ENCODE peak calls at places on chromosomes 13 and 19, in ten cellular contexts. I is GM23338, K is pancreas, M is adrenal gland, R is lung, N is right atrium auricular region, P is AG04450, S is brain microvascular endothelial cell, F is fibroblast of lung, O is A549. B is an unnamed sample.

GRCh38 chr13:75744127-75744526 is 108.0 kb downstream of the LMO7 start:
- DNase-seq in K (no peak), P (no peak), M (no peak), N (no peak), S (no peak), F (no peak), I (no peak), O (no peak), R (no peak), B (no peak)

GRCh38 chr13:41054212-41054877 is 7.0 kb upstream of the WBP4 start:
- DNase-seq in K (no peak), N (no peak), I (peak), O (peak), M (peak), P (no peak), F (peak), S (peak), R (no peak), B (no peak)

GRCh38 chr13:31598990-31599389 is 140.3 kb upstream of the RXFP2 start:
- DNase-seq in O (no peak), F (no peak), K (no peak), N (no peak), I (no peak), P (no peak), M (no peak), R (no peak), S (no peak), B (no peak)

GRCh38 chr13:49776871-49777270 is 15.6 kb downstream of the KPNA3 start:
- DNase-seq in O (no peak), P (no peak), M (no peak), K (no peak), F (no peak), I (no peak), S (no peak), N (no peak), R (no peak), B (no peak)

GRCh38 chr19:35995655-35995993 is 636 bp downstream of the SDHAF1 start:
- DNase-seq in K (peak), N (no peak), M (peak), I (peak), S (no peak), F (peak), O (peak), R (peak), P (no peak), B (no peak)

GRCh38 chr19:7515091-7515470 is 822 bp upstream of the ZNF358 start:
- DNase-seq in R (no peak), I (no peak), K (no peak), F (peak), M (no peak), O (no peak), S (no peak), P (no peak), N (peak), B (no peak)

GRCh38 chr19:29858621-29859020 is 46.8 kb downstream of the CCNE1 start:
- DNase-seq in R (no peak), K (no peak), N (no peak), P (no peak), O (no peak), I (peak), M (no peak), F (no peak), S (no peak), B (no peak)

GRCh38 chr19:13861714-13862531 is 15.0 kb upstream of the NANOS3 start:
- DNase-seq in O (peak), K (peak), P (peak), M (peak), N (peak), R (peak), I (peak), S (peak), F (peak), B (peak)

GRCh38 chr13:89315287-89315686 is 1644.1 kb downstream of the SLITRK5 start:
- DNase-seq in R (no peak), I (no peak), F (peak), O (no peak), K (no peak), N (no peak), S (no peak), P (no peak), M (no peak), B (no peak)

GRCh38 chr13:34294483-34295129 is 476.7 kb downstream of the RFC3 start:
- DNase-seq in M (no peak), S (no peak), I (no peak), R (no peak), N (no peak), O (peak), F (peak), K (no peak), P (no peak), B (no peak)

GRCh38 chr13:31421756-31422155 is 222.0 kb downstream of the B3GLCT start:
- DNase-seq in N (no peak), P (no peak), I (no peak), S (no peak), O (no peak), R (no peak), M (no peak), K (no peak), F (no peak), B (no peak)

GRCh38 chr19:1254081-1254527 is 5.7 kb downstream of the MIDN start:
- DNase-seq in K (peak), F (no peak), O (no peak), I (no peak), S (no peak), N (no peak), R (no peak), M (peak), P (no peak), B (no peak)

GRCh38 chr13:38202730-38203129 is 146.9 kb upstream of the UFM1 start:
- DNase-seq in F (no peak), S (no peak), M (no peak), P (no peak), R (no peak), K (no peak), N (no peak), I (no peak), O (no peak), B (no peak)

GRCh38 chr13:52851153-52851962 is 2.9 kb upstream of the PCDH8 start:
- DNase-seq in S (no peak), M (peak), P (no peak), I (peak), R (peak), F (peak), K (no peak), O (no peak), N (no peak), B (no peak)

GRCh38 chr13:106036870-106037269 is 498.6 kb downstream of the EFNB2 start:
- DNase-seq in I (peak), S (no peak), R (no peak), O (peak), P (no peak), K (no peak), N (no peak), F (no peak), M (no peak), B (no peak)

GRCh38 chr13:102195566-102196462 is 206.0 kb downstream of the FGF14 start:
- DNase-seq in N (no peak), M (no peak), F (peak), O (no peak), R (no peak), I (no peak), K (no peak), P (no peak), S (no peak), B (no peak)

GRCh38 chr13:43042410-43042921 is 19.1 kb downstream of the DNAJC15 start:
- DNase-seq in S (no peak), F (no peak), K (no peak), M (no peak), N (no peak), I (no peak), P (no peak), R (no peak), O (no peak), B (no peak)

GRCh38 chr13:28611654-28612131 is 47.2 kb upstream of the POMP start:
- DNase-seq in I (no peak), R (no peak), O (no peak), P (no peak), F (no peak), M (no peak), N (no peak), S (peak), K (no peak), B (no peak)

GRCh38 chr19:7224205-7224833 is 69.9 kb downstream of the INSR start:
- DNase-seq in N (peak), M (peak), P (no peak), O (no peak), S (no peak), F (peak), K (peak), I (no peak), R (peak), B (no peak)

GRCh38 chr19:19110410-19111137 is 27.7 kb downstream of the TMEM161A start:
- DNase-seq in P (no peak), I (peak), R (no peak), S (peak), O (peak), M (no peak), K (no peak), F (no peak), N (no peak), B (no peak)

GRCh38 chr13:31815361-31816144 is 76.2 kb downstream of the RXFP2 start:
- DNase-seq in P (no peak), R (no peak), M (no peak), I (no peak), F (no peak), O (no peak), K (no peak), N (no peak), S (no peak), B (no peak)

GRCh38 chr13:51584731-51585191 is 499 bp downstream of the WDFY2 start:
- DNase-seq in F (peak), M (peak), K (peak), S (peak), O (peak), R (peak), P (no peak), I (peak), N (peak), B (no peak)

GRCh38 chr13:51581148-51581820 is 3.0 kb upstream of the WDFY2 start:
- DNase-seq in F (no peak), S (no peak), R (no peak), P (no peak), N (no peak), I (no peak), O (no peak), K (no peak), M (no peak), B (no peak)

GRCh38 chr13:51583875-51584730 is at the start of gene WDFY2:
- DNase-seq in M (peak), S (peak), R (peak), K (peak), O (peak), I (peak), F (peak), N (peak), P (peak), B (peak)

GRCh38 chr13:51585234-51585672 is 991 bp downstream of the WDFY2 start:
- DNase-seq in O (no peak), I (no peak), N (no peak), F (peak), K (no peak), P (no peak), S (peak), M (no peak), R (no peak), B (no peak)

GRCh38 chr13:51583469-51583874 is 790 bp upstream of the WDFY2 start:
- DNase-seq in F (no peak), S (no peak), K (no peak), P (no peak), I (no peak), O (no peak), N (no peak), M (no peak), R (no peak), B (no peak)
- H3K4me3 ChIP-seq in F (peak), S (peak), K (peak), P (peak), I (peak), O (peak), N (peak), M (no peak), R (peak), B (peak)

GRCh38 chr19:48006762-48007161 is 12.3 kb downstream of the ELSPBP1 start:
- DNase-seq in I (peak), R (no peak), S (no peak), F (no peak), N (no peak), K (no peak), M (no peak), P (no peak), O (peak), B (no peak)
- TF ChIP-seq CTCF in I (peak), R (no peak), S (peak), F (no peak), N (no peak), K (no peak), M (no peak), P (no peak), O (peak), B (no peak)

GRCh38 chr19:55354698-55355212 is at the start of gene COX6B2:
- DNase-seq in S (no peak), K (no peak), R (no peak), N (no peak), F (no peak), M (no peak), O (no peak), P (no peak), I (peak), B (no peak)
- H3K4me3 ChIP-seq in S (peak), K (peak), R (no peak), N (peak), F (peak), M (peak), O (peak), P (peak), I (peak), B (peak)

GRCh38 chr13:95074820-95075219 is 226.4 kb downstream of the ABCC4 start:
- DNase-seq in M (no peak), N (no peak), K (no peak), I (no peak), O (no peak), R (no peak), F (no peak), P (no peak), S (no peak), B (no peak)
- TF ChIP-seq CTCF in M (no peak), N (no peak), K (no peak), I (no peak), O (no peak), R (no peak), F (no peak), P (no peak), S (no peak), B (no peak)

GRCh38 chr19:17996826-17997316 is 11.1 kb upstream of the ARRDC2 start:
- DNase-seq in O (peak), S (peak), N (peak), R (peak), I (peak), K (peak), F (peak), M (peak), P (peak), B (no peak)
- H3K4me3 ChIP-seq in O (peak), S (no peak), N (no peak), R (no peak), I (no peak), K (no peak), F (no peak), M (no peak), P (no peak), B (no peak)

GRCh38 chr19:5257155-5258045 is 83.2 kb downstream of the PTPRS start:
- DNase-seq in K (no peak), R (no peak), F (no peak), I (no peak), O (no peak), S (no peak), P (no peak), N (no peak), M (no peak), B (no peak)
- TF ChIP-seq CTCF in K (no peak), R (no peak), F (no peak), I (no peak), O (no peak), S (no peak), P (no peak), N (no peak), M (no peak), B (no peak)

B was measured in AG04449.